ENCODE peak calls at places on chromosomes 16 and 17, in nine cellular contexts. Y is Peyer's patch, G is stomach, N is MM.1S, U is OCI-LY7, C is mucosa of descending colon, H is colonic mucosa, K is ovary, R is cardiac muscle cell. F is an unnamed sample.

GRCh38 chr17:19897108-19897854 is 29.5 kb upstream of the ULK2 start:
- DNase-seq in R (peak; percentile 45), H (peak; percentile 68), U (no peak), K (peak; percentile 27), N (no peak), C (peak; percentile 76), Y (no peak), G (peak; percentile 61), F (no peak)

GRCh38 chr16:81210807-81211206 is 27.7 kb upstream of the BCO1 start:
- DNase-seq in G (no peak), N (no peak), Y (no peak), C (no peak), U (no peak), K (no peak), H (no peak), R (no peak), F (no peak)

GRCh38 chr17:29155966-29156338 is 24.2 kb downstream of the MYO18A start:
- DNase-seq in H (no peak), R (peak; percentile 81), Y (no peak), C (no peak), K (no peak), N (no peak), G (no peak), U (no peak), F (no peak)

GRCh38 chr16:83577201-83577600 is 230.6 kb upstream of the HSBP1 start:
- DNase-seq in R (no peak), N (no peak), K (no peak), H (no peak), G (no peak), U (no peak), Y (no peak), C (no peak), F (no peak)

GRCh38 chr16:1062895-1063294 is 9.7 kb upstream of the SSTR5 start:
- DNase-seq in U (no peak), C (no peak), K (no peak), N (no peak), G (no peak), R (no peak), Y (no peak), H (no peak), F (no peak)

GRCh38 chr17:64291268-64291851 is 28.3 kb upstream of the TEX2 start:
- DNase-seq in N (peak; percentile 55), H (no peak), K (no peak), Y (no peak), C (no peak), R (no peak), G (no peak), U (peak; percentile 41), F (no peak)

GRCh38 chr17:28684963-28685362 is 23.0 kb downstream of the SUPT6H start:
- DNase-seq in U (no peak), Y (no peak), R (peak; percentile 54), K (peak; percentile 64), C (no peak), G (no peak), H (peak; percentile 52), N (no peak), F (no peak)

GRCh38 chr17:41082565-41083136 is 1.3 kb upstream of the KRTAP4-7 start:
- DNase-seq in H (no peak), Y (no peak), C (no peak), K (no peak), R (no peak), N (no peak), G (no peak), U (no peak), F (no peak)

GRCh38 chr16:13118091-13118490 is 216.7 kb downstream of the SHISA9 start:
- DNase-seq in U (no peak), H (no peak), Y (no peak), R (no peak), N (no peak), G (no peak), K (no peak), C (no peak), F (no peak)

GRCh38 chr17:81128774-81129173 is 36.5 kb upstream of the PVALEF start:
- DNase-seq in C (no peak), R (no peak), U (no peak), K (no peak), N (no peak), H (no peak), G (no peak), Y (no peak), F (no peak)

GRCh38 chr17:75502746-75503329 is 12.5 kb downstream of the CASKIN2 start:
- DNase-seq in H (no peak), K (no peak), Y (no peak), N (no peak), G (no peak), R (no peak), C (no peak), U (no peak), F (no peak)
- H3K36me3 ChIP-seq in H (no peaks in the 10 kb centered on the region), K (no peaks in the 10 kb centered on the region), Y (peaks cover 83% of the 10 kb centered on the region), N (no peaks in the 10 kb centered on the region), G (peaks cover 100% of the 10 kb centered on the region), R (peaks cover 30% of the 10 kb centered on the region), C (no peaks in the 10 kb centered on the region), U (no peaks in the 10 kb centered on the region), F (peaks cover 39% of the 10 kb centered on the region)

GRCh38 chr17:38712593-38712992 is 7.5 kb downstream of the MLLT6 start:
- DNase-seq in R (no peak), H (no peak), K (no peak), U (no peak), C (no peak), N (no peak), G (no peak), Y (no peak), F (no peak)
- H3K36me3 ChIP-seq in R (peaks cover 15% of the 10 kb centered on the region), H (no peaks in the 10 kb centered on the region), K (no peaks in the 10 kb centered on the region), U (peaks cover 98% of the 10 kb centered on the region), C (no peaks in the 10 kb centered on the region), N (peaks cover 5% of the 10 kb centered on the region), G (peaks cover 98% of the 10 kb centered on the region), Y (peaks cover 94% of the 10 kb centered on the region), F (peaks cover 79% of the 10 kb centered on the region)

GRCh38 chr16:2260250-2260649 is 7.7 kb downstream of the RNPS1 start:
- DNase-seq in Y (no peak), K (no peak), N (no peak), G (no peak), C (no peak), R (no peak), U (no peak), H (no peak), F (no peak)
- H3K36me3 ChIP-seq in Y (peaks cover 92% of the 10 kb centered on the region), K (no peaks in the 10 kb centered on the region), N (peaks cover 47% of the 10 kb centered on the region), G (peaks cover 91% of the 10 kb centered on the region), C (peaks cover 37% of the 10 kb centered on the region), R (peaks cover 74% of the 10 kb centered on the region), U (peaks cover 100% of the 10 kb centered on the region), H (peaks cover 28% of the 10 kb centered on the region), F (peaks cover 95% of the 10 kb centered on the region)

GRCh38 chr17:76405607-76405966 is 21.2 kb downstream of the SPHK1 start:
- DNase-seq in C (peak; percentile 21), G (no peak), H (no peak), Y (no peak), R (no peak), U (no peak), K (no peak), N (no peak), F (no peak)

GRCh38 chr17:76402711-76403110 is 18.3 kb downstream of the SPHK1 start:
- DNase-seq in U (no peak), C (no peak), H (no peak), Y (no peak), G (no peak), K (no peak), N (no peak), R (peak; percentile 23), F (no peak)

GRCh38 chr17:76404976-76405563 is 20.7 kb downstream of the SPHK1 start:
- DNase-seq in N (no peak), G (peak; percentile 32), K (peak; percentile 80), C (peak; percentile 21), R (no peak), H (no peak), Y (no peak), U (no peak), F (no peak)

GRCh38 chr17:76405967-76406647 is 21.7 kb downstream of the SPHK1 start:
- DNase-seq in K (peak; percentile 82), H (peak; percentile 41), R (no peak), C (peak; percentile 46), G (peak; percentile 49), Y (peak; percentile 47), N (no peak), U (peak; percentile 66), F (no peak)

GRCh38 chr17:76404256-76404655 is 19.8 kb downstream of the SPHK1 start:
- DNase-seq in G (no peak), R (no peak), C (no peak), K (no peak), U (no peak), H (no peak), N (no peak), Y (no peak), F (no peak)
- H3K36me3 ChIP-seq in G (peaks cover 62% of the 10 kb centered on the region), R (peaks cover 19% of the 10 kb centered on the region), C (no peaks in the 10 kb centered on the region), K (no peaks in the 10 kb centered on the region), U (peaks cover 71% of the 10 kb centered on the region), H (peaks cover 9% of the 10 kb centered on the region), N (peaks cover 3% of the 10 kb centered on the region), Y (peaks cover 52% of the 10 kb centered on the region), F (peaks cover 56% of the 10 kb centered on the region)

GRCh38 chr16:19685176-19685575 is 32.9 kb downstream of the KNOP1 start:
- DNase-seq in K (no peak), Y (no peak), H (no peak), U (no peak), G (no peak), C (no peak), R (no peak), N (no peak), F (no peak)

GRCh38 chr16:19680972-19681371 is 37.1 kb downstream of the KNOP1 start:
- DNase-seq in R (no peak), N (no peak), K (no peak), H (no peak), G (no peak), C (no peak), U (no peak), Y (no peak), F (no peak)

GRCh38 chr16:19681637-19682036 is 36.4 kb downstream of the KNOP1 start:
- DNase-seq in R (no peak), H (no peak), C (no peak), G (no peak), N (no peak), K (no peak), Y (no peak), U (no peak), F (no peak)

GRCh38 chr16:19687279-19687678 is 30.7 kb downstream of the KNOP1 start:
- DNase-seq in C (no peak), R (no peak), N (no peak), U (no peak), Y (no peak), G (no peak), H (no peak), K (no peak), F (peak; percentile 52)

GRCh38 chr16:19683453-19684236 is 34.4 kb downstream of the KNOP1 start:
- DNase-seq in R (no peak), C (no peak), N (no peak), K (no peak), Y (no peak), H (no peak), G (no peak), U (no peak), F (peak; percentile 11)
- H3K36me3 ChIP-seq in R (peaks cover 2% of the 10 kb centered on the region), C (no peaks in the 10 kb centered on the region), N (no peaks in the 10 kb centered on the region), K (no peaks in the 10 kb centered on the region), Y (peaks cover 68% of the 10 kb centered on the region), H (no peaks in the 10 kb centered on the region), G (peaks cover 78% of the 10 kb centered on the region), U (peaks cover 35% of the 10 kb centered on the region), F (peaks cover 53% of the 10 kb centered on the region)

F was measured in upper lobe of right lung.